ENCODE peak calls at places on chromosomes 1 and 21, in seven cellular contexts. O, Y, B, H, X, Z and D are unnamed samples.

GRCh38 chr21:15252437-15252836 is 187.6 kb upstream of the NRIP1 start:
- DNase-seq in B (no peak), H (no peak), X (no peak), Z (no peak), Y (no peak), O (no peak), D (no peak)

GRCh38 chr1:37851782-37852210 is 7.6 kb downstream of the MTF1 start:
- DNase-seq in B (peak), Y (peak), X (peak), Z (no peak), O (no peak), H (peak), D (no peak)

GRCh38 chr1:247209306-247209900 is 37.6 kb upstream of the ZNF124 start:
- DNase-seq in H (no peak), Z (peak), B (peak), X (no peak), Y (no peak), O (no peak), D (no peak)

GRCh38 chr1:147598631-147599361 is 57.5 kb downstream of the BCL9 start:
- DNase-seq in Y (no peak), X (peak), B (peak), Z (no peak), H (no peak), O (peak), D (no peak)

GRCh38 chr1:76074321-76075187 is at the start of gene ST6GALNAC3:
- DNase-seq in O (peak), X (no peak), Y (peak), Z (no peak), H (peak), B (peak), D (no peak)

GRCh38 chr1:32299327-32299726 is 7.4 kb downstream of the HDAC1 start:
- DNase-seq in H (no peak), Z (no peak), Y (no peak), B (no peak), X (no peak), O (no peak), D (no peak)

GRCh38 chr1:48236716-48237470 is 14.4 kb downstream of the SLC5A9 start:
- DNase-seq in B (peak), Y (peak), Z (peak), O (peak), X (peak), H (peak), D (peak)

GRCh38 chr1:93769767-93770166 is 88.1 kb upstream of the BCAR3 start:
- DNase-seq in H (no peak), Z (no peak), X (no peak), Y (no peak), O (no peak), B (no peak), D (no peak)

GRCh38 chr1:192153276-192153675 is 5.0 kb upstream of the RGS18 start:
- DNase-seq in Z (peak), H (peak), O (peak), X (no peak), B (peak), Y (peak), D (no peak)

GRCh38 chr1:54273837-54274192 is 73.8 kb downstream of the MRPL37 start:
- DNase-seq in B (no peak), Z (no peak), Y (no peak), O (no peak), H (no peak), X (no peak), D (no peak)

GRCh38 chr21:35963920-35964451 is 96.3 kb downstream of the SETD4 start:
- DNase-seq in X (no peak), O (no peak), B (peak), H (no peak), Y (no peak), Z (no peak), D (no peak)

GRCh38 chr1:31181515-31182343 is 58.0 kb downstream of the NKAIN1 start:
- DNase-seq in Y (peak), X (peak), O (no peak), H (peak), Z (peak), B (no peak), D (no peak)

GRCh38 chr1:18684306-18684705 is 53.7 kb downstream of the PAX7 start:
- DNase-seq in Y (no peak), O (no peak), B (no peak), X (no peak), H (no peak), Z (no peak), D (no peak)

GRCh38 chr1:18634276-18634675 is 3.6 kb downstream of the PAX7 start:
- DNase-seq in Y (no peak), X (no peak), O (no peak), B (no peak), H (no peak), Z (no peak), D (no peak)

GRCh38 chr1:67834246-67834877 is 1.1 kb upstream of the GNG12 start:
- DNase-seq in X (no peak), Z (no peak), Y (no peak), O (no peak), B (no peak), H (no peak), D (no peak)

GRCh38 chr1:23163395-23163794 is 5.3 kb downstream of the LUZP1 start:
- DNase-seq in O (no peak), X (no peak), H (no peak), B (no peak), Z (no peak), Y (no peak), D (no peak)

GRCh38 chr1:192654607-192655389 is 18.9 kb downstream of the RGS13 start:
- DNase-seq in Y (peak), O (peak), H (peak), B (peak), X (no peak), Z (peak), D (no peak)

GRCh38 chr1:205942631-205943159 is 561 bp downstream of the SLC26A9 start:
- DNase-seq in Y (no peak), Z (no peak), X (no peak), H (no peak), O (no peak), B (no peak), D (no peak)
- H2AFZ ChIP-seq in Y (no peak), Z (no peak), X (no peak), H (no peak), O (no peak), B (peak), D (no peak)

DNA sequence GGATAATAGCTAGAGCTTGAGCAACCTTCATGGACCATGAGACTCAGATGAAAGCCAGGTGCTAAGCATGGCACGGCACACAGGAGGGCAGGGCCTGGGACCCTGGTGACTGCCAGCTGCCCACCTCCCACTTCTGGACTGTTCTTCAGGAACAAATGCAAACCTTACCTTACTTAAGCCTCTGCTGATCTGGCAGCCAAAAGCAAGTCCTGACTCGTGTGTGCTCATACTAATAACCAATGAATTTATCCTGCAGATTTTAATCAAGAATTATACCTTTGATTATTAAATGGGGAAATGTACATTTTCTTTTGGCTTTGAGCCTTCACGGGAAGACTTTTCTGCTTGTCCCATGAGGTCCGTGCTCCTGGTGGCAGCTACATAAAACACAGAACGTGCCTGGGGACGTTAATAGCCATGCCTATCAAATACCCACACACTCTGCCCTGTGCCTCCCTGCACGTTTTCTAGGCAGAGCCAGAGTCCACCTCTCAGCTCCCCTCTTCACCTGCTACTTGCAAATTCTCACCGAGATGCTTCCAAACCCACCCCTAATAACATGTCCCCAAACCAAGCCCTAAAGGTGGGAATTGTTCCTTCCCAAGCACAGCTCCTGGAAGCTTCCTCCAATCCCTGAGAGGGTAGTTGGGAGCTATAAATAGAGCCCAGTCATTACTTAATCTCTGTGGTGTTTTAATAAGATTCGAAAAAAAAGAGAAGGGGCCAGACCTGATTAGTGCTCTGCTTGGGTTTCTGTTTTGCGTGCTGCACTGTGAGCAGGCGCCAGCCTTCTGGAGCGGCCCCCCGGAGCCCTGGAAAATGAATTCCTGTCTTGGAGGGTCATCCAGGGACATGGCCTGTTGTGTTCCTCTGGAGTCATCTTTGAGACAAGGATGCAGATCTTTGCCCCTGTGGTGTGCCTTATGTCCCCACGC is 33.5 kb downstream of the SLC1A7 start:
- DNase-seq in Z (peak), Y (peak), X (no peak), O (peak), H (no peak), B (peak), D (no peak)
- H2AFZ ChIP-seq in Z (no peak), Y (no peak), X (no peak), O (peak), H (no peak), B (peak), D (no peak)

GRCh38 chr1:244361764-244362473 is 89.8 kb downstream of the ADSS2 start:
- DNase-seq in H (peak), O (peak), Y (peak), B (peak), X (no peak), Z (no peak), D (no peak)
- H2AFZ ChIP-seq in H (peak), O (peak), Y (peak), B (peak), X (no peak), Z (no peak), D (peak)

GRCh38 chr1:214923516-214923915 is 159.0 kb upstream of the KCNK2 start:
- DNase-seq in Z (no peak), X (no peak), O (no peak), B (no peak), H (no peak), Y (no peak), D (no peak)
- H2AFZ ChIP-seq in Z (no peak), X (no peak), O (no peak), B (no peak), H (no peak), Y (no peak), D (no peak)

GRCh38 chr1:3506041-3506440 is 51.6 kb downstream of the ARHGEF16 start:
- DNase-seq in H (no peak), O (no peak), B (no peak), Z (no peak), Y (no peak), X (no peak), D (no peak)
- H2AFZ ChIP-seq in H (no peak), O (no peak), B (no peak), Z (no peak), Y (no peak), X (no peak), D (no peak)

DNA sequence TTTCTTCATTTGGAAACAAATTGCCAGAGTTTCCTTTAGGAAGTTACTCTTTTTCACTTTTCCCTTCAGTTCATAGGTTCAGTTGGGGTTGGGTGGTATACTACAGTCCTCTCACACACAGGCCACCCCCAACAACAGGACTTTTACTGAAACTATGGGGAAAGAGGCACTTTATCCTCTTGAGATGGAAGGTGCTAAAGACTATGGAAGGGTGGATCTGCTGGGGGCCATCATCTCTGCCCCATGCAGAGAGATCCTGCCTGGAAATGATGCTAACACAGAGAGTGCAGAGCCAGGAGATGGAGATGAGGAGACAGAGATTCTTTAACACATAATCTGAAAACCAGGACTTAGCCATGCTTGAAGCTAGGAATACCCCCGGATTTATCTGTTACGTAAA is 24.3 kb downstream of the ILDR2 start:
- DNase-seq in O (no peak), H (no peak), Z (no peak), Y (no peak), B (no peak), X (no peak), D (no peak)
- H2AFZ ChIP-seq in O (no peak), H (no peak), Z (no peak), Y (no peak), B (no peak), X (no peak), D (no peak)

GRCh38 chr1:172390243-172390619 is 30.3 kb upstream of the C1orf105 start:
- DNase-seq in O (no peak), B (no peak), H (no peak), Y (no peak), Z (no peak), X (no peak), D (no peak)
- H2AFZ ChIP-seq in O (no peak), B (no peak), H (no peak), Y (no peak), Z (no peak), X (peak), D (no peak)